ENCODE peak calls at places on chromosomes 6 and 20, in six cellular contexts. One of them, this sample, is unnamed.

GRCh38 chr6:41191569-41191968 is 9.4 kb downstream of the TREML2 start:
- DNase-seq in Peyer's patch: no peak
- DNase-seq in brain pericyte: no peak
- DNase-seq in neural crest cell: peak; percentile 17
- DNase-seq in WTC11: peak; percentile 81
- DNase-seq in IMR-90: no peak
- DNase-seq in this sample: peak; percentile 7

GRCh38 chr6:56435326-56435725 is 187.9 kb upstream of the COL21A1 start:
- DNase-seq in Peyer's patch: no peak
- DNase-seq in brain pericyte: no peak
- DNase-seq in neural crest cell: no peak
- DNase-seq in WTC11: no peak
- DNase-seq in IMR-90: no peak
- DNase-seq in this sample: peak; percentile 12

GRCh38 chr20:62358728-62359490 is 8.2 kb downstream of the LAMA5 start:
- DNase-seq in Peyer's patch: no peak
- DNase-seq in brain pericyte: no peak
- DNase-seq in neural crest cell: no peak
- DNase-seq in WTC11: no peak
- DNase-seq in IMR-90: no peak
- DNase-seq in this sample: no peak

GRCh38 chr20:36084897-36085617 is 69.5 kb upstream of the EPB41L1 start:
- DNase-seq in Peyer's patch: no peak
- DNase-seq in brain pericyte: no peak
- DNase-seq in neural crest cell: no peak
- DNase-seq in WTC11: no peak
- DNase-seq in IMR-90: no peak
- DNase-seq in this sample: peak; percentile 87

GRCh38 chr20:51385941-51386530 is 156.5 kb downstream of the NFATC2 start:
- DNase-seq in Peyer's patch: peak; percentile 51
- DNase-seq in brain pericyte: no peak
- DNase-seq in neural crest cell: peak; percentile 16
- DNase-seq in WTC11: peak; percentile 53
- DNase-seq in IMR-90: peak; percentile 41
- DNase-seq in this sample: peak; percentile 44

GRCh38 chr20:11993886-11994466 is 76.3 kb downstream of the BTBD3 start:
- DNase-seq in Peyer's patch: no peak
- DNase-seq in brain pericyte: no peak
- DNase-seq in neural crest cell: no peak
- DNase-seq in WTC11: peak; percentile 25
- DNase-seq in IMR-90: no peak
- DNase-seq in this sample: peak; percentile 37

GRCh38 chr20:44142416-44142815 is 44.6 kb downstream of the JPH2 start:
- DNase-seq in Peyer's patch: no peak
- DNase-seq in brain pericyte: no peak
- DNase-seq in neural crest cell: no peak
- DNase-seq in WTC11: no peak
- DNase-seq in IMR-90: peak; percentile 50
- DNase-seq in this sample: no peak

GRCh38 chr6:94052754-94053153 is 633.4 kb upstream of the EPHA7 start:
- DNase-seq in Peyer's patch: no peak
- DNase-seq in brain pericyte: peak; percentile 48
- DNase-seq in neural crest cell: no peak
- DNase-seq in WTC11: no peak
- DNase-seq in IMR-90: no peak
- DNase-seq in this sample: peak; percentile 21

GRCh38 chr20:50652702-50653294 is 38.5 kb downstream of the RIPOR3 start:
- DNase-seq in Peyer's patch: no peak
- DNase-seq in brain pericyte: no peak
- DNase-seq in neural crest cell: no peak
- DNase-seq in WTC11: no peak
- DNase-seq in IMR-90: peak; percentile 77
- DNase-seq in this sample: peak; percentile 75

GRCh38 chr20:53769041-53769440 is 175.4 kb upstream of the ZNF217 start:
- DNase-seq in Peyer's patch: no peak
- DNase-seq in brain pericyte: no peak
- DNase-seq in neural crest cell: no peak
- DNase-seq in WTC11: no peak
- DNase-seq in IMR-90: peak; percentile 71
- DNase-seq in this sample: no peak

GRCh38 chr6:57024775-57025174 is 21.7 kb upstream of the KIAA1586 start:
- DNase-seq in Peyer's patch: no peak
- DNase-seq in brain pericyte: no peak
- DNase-seq in neural crest cell: no peak
- DNase-seq in WTC11: no peak
- DNase-seq in IMR-90: no peak
- DNase-seq in this sample: no peak

GRCh38 chr6:119349041-119349340 is 570 bp downstream of the MAN1A1 start:
- DNase-seq in Peyer's patch: no peak
- DNase-seq in brain pericyte: no peak
- DNase-seq in neural crest cell: peak; percentile 30
- DNase-seq in WTC11: peak; percentile 39
- DNase-seq in IMR-90: no peak
- DNase-seq in this sample: no peak

GRCh38 chr20:40087496-40087895 is 601.5 kb downstream of the MAFB start:
- DNase-seq in Peyer's patch: no peak
- DNase-seq in brain pericyte: no peak
- DNase-seq in neural crest cell: no peak
- DNase-seq in WTC11: no peak
- DNase-seq in IMR-90: no peak
- DNase-seq in this sample: no peak

GRCh38 chr6:128667339-128667858 is 147.0 kb upstream of the PTPRK start:
- DNase-seq in Peyer's patch: no peak
- DNase-seq in brain pericyte: no peak
- DNase-seq in neural crest cell: no peak
- DNase-seq in WTC11: no peak
- DNase-seq in IMR-90: no peak
- DNase-seq in this sample: no peak